ENCODE peak calls at places on chromosomes 16 and 17, in four cellular contexts. N is heart right ventricle, K is dorsolateral prefrontal cortex, V is A549. Y is an unnamed sample.
A peak's percentile ranks its signal among the peaks of the same experiment; 100 is the strongest.

GRCh38 chr17:57566724-57567123 is 178.4 kb downstream of the CCDC182 start:
- DNase-seq in N (no peak), K (no peak), V (no peak), Y (no peak)

GRCh38 chr16:3074860-3075545 is 9.6 kb downstream of the IL32 start:
- DNase-seq in N (no peak), K (no peak), V (no peak), Y (no peak)

GRCh38 chr16:35754391-35755369 is 2295.3 kb downstream of the TP53TG3F start:
- DNase-seq in N (no peak), K (peak; percentile 22), V (no peak), Y (no peak)

GRCh38 chr17:28949185-28950016 is 1.9 kb downstream of the PHF12 start:
- DNase-seq in N (peak; percentile 66), K (no peak), V (peak; percentile 48), Y (peak; percentile 72)

GRCh38 chr17:8041249-8041928 is 2.5 kb downstream of the ALOX15B start:
- DNase-seq in N (no peak), K (no peak), V (peak; percentile 81), Y (no peak)

GRCh38 chr16:15607700-15608396 is 35.1 kb downstream of the MARF1 start:
- DNase-seq in N (peak; percentile 65), K (no peak), V (no peak), Y (peak; percentile 92)

GRCh38 chr17:2736956-2737355 is 12.5 kb downstream of the CCDC92B start:
- DNase-seq in N (no peak), K (no peak), V (no peak), Y (no peak)

GRCh38 chr16:54326266-54326662 is 39.7 kb upstream of the IRX3 start:
- DNase-seq in N (no peak), K (no peak), V (no peak), Y (no peak)

GRCh38 chr17:66925811-66926500 is 38.6 kb upstream of the CACNG4 start:
- DNase-seq in N (no peak), K (no peak), V (no peak), Y (no peak)

GRCh38 chr17:30236807-30237206 is 1.3 kb upstream of the SLC6A4 start:
- DNase-seq in N (peak; percentile 68), K (no peak), V (peak; percentile 91), Y (peak; percentile 73)

GRCh38 chr16:24544640-24545039 is 5.3 kb downstream of the RBBP6 start:
- DNase-seq in N (no peak), K (no peak), V (no peak), Y (no peak)

GRCh38 chr16:1998852-1999801 is 9.4 kb downstream of the SYNGR3 start:
- DNase-seq in N (no peak), K (no peak), V (no peak), Y (peak; percentile 21)

GRCh38 chr17:31877911-31878702 is 19.1 kb upstream of the COPRS start:
- DNase-seq in N (no peak), K (no peak), V (no peak), Y (no peak)

GRCh38 chr16:9094008-9094846 is 2.8 kb downstream of the HAPSTR1 start:
- DNase-seq in N (no peak), K (no peak), V (no peak), Y (no peak)
- H3K27ac ChIP-seq in N (no peak overlapping the region), K (no peak overlapping the region), V (no peak overlapping the region), Y (peak overlapping the region; percentile 99)

GRCh38 chr16:68732068-68732680 is 4.9 kb upstream of the CDH1 start:
- DNase-seq in N (no peak), K (no peak), V (peak; percentile 64), Y (no peak)
- H3K27ac ChIP-seq in N (no peak overlapping the region), K (no peak overlapping the region), V (peak overlapping the region; percentile 52), Y (no peak overlapping the region)

DNA sequence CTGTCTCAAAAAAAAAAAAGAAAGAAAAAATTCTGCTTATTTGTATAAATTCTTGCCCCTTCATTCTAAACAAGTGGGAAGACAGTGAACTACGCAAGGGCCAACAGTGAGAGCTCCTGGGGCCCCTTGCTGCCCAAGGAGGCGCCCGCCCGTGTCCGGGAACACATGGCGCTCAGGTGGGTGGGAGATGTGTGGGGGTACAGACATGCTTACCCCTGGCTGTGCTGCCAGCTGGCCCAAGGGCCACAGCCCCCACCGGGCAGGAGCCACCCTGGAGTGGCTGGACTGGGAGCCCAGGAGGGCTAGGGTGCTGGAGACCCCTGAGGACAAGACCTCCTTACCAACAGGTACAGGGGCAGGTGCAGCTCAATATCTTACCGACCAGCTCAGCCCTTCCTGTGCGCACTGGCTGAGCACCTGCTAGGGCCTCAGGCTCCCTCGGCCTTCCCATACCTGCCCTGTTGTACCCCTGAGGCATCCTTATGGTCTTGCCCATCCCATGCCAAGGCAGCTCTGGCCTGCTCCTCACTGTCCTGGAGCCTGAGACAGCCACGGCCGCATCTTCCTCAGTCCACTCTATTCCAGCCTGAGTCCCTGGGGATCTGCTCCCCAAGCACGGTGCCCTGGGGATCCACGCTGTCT is 56.2 kb downstream of the CCDC57 start:
- DNase-seq in N (no peak), K (no peak), V (no peak), Y (no peak)
- H3K27ac ChIP-seq in N (no peak overlapping the region), K (no peak overlapping the region), V (no peak overlapping the region), Y (no peak overlapping the region)

DNA sequence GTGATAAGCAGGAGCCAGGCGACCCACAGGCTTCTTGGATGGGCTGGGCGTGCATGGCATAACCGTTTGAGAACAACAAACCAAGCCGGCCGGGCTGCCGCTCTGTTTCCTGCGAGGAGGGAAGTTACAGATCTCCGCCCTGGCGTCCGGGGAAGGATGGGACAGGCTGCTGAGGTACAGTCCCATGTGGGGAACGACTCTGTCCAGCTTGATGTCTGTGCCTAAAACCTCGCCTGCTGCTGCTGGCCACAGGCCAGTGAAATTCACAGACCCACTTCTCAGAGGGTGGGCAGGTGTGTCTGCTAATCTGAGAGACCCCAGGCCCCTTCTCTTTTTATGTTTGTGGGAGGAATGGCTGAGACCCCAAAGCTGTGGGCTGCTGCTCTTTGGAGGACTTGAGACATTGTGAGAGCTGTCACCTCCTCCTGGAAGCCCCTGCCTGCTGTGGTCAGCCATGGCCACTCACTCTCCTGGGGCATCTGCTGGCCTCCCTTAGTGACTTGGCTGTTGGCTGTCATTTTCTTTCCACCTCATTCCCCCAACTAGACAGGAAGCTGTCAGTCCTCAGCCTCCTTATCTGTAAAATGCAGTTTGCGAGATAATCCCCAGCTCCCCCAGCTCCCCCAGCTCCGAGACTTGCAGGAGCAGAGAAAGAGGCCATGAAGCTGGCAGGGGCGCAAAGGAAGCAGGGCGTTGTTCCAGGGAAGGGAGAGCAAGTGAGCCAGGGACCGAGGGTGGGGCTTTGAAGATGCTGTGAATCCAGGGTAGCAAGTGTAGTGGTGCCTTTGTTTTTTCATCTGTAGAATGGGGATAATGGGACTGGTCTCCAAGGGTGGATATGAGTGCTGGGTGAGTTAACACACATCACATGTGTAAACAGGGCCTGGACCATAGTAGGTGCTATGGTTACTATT is 51.0 kb downstream of the CMIP start:
- DNase-seq in N (peak; percentile 62), K (no peak), V (no peak), Y (peak; percentile 41)
- H3K27ac ChIP-seq in N (no peak overlapping the region), K (no peak overlapping the region), V (no peak overlapping the region), Y (no peak overlapping the region)